ENCODE peak calls at places on chromosomes 11 and 22, in five cellular contexts. R is thyroid gland, F is kidney epithelial cell, C is esophagus squamous epithelium, I is choroid plexus epithelial cell. A is an unnamed sample.

GRCh38 chr11:18527512-18527911 is 770 bp upstream of the TSG101 start:
- DNase-seq in C (no peak), I (peak; percentile 19), F (peak; percentile 10), R (no peak), A (peak; percentile 71)

GRCh38 chr22:42933783-42934144 is 76.7 kb upstream of the ARFGAP3 start:
- DNase-seq in R (peak; percentile 17), F (peak; percentile 77), C (no peak), I (peak; percentile 97), A (peak; percentile 76)

GRCh38 chr11:117492578-117493251 is 165.1 kb downstream of the CEP164 start:
- DNase-seq in I (no peak), R (no peak), C (no peak), F (no peak), A (no peak)

GRCh38 chr22:27870234-27871191 is 48.5 kb downstream of the PITPNB start:
- DNase-seq in I (no peak), C (no peak), R (no peak), F (no peak), A (no peak)

GRCh38 chr22:48147404-48147803 is 1385.0 kb downstream of the TBC1D22A start:
- DNase-seq in I (no peak), R (no peak), F (no peak), C (no peak), A (no peak)

GRCh38 chr11:68632802-68633201 is 51.5 kb upstream of the GAL start:
- DNase-seq in R (peak; percentile 49), C (no peak), F (peak; percentile 21), I (peak; percentile 86), A (peak; percentile 81)

GRCh38 chr11:124839051-124839971 is 25.9 kb upstream of the ROBO3 start:
- DNase-seq in F (no peak), R (peak; percentile 40), C (no peak), I (no peak), A (no peak)

GRCh38 chr11:104653011-104653806 is 245.1 kb downstream of the CASP12 start:
- DNase-seq in R (no peak), F (no peak), C (no peak), I (peak; percentile 39), A (no peak)

GRCh38 chr22:36286096-36286957 is 33.4 kb downstream of the APOL1 start:
- DNase-seq in R (peak; percentile 67), C (no peak), F (no peak), I (peak; percentile 92), A (peak; percentile 65)

GRCh38 chr22:37244114-37244921 is at the start of gene RAC2:
- DNase-seq in F (no peak), R (peak; percentile 39), I (peak; percentile 91), C (peak; percentile 47), A (peak; percentile 80)

GRCh38 chr22:48261048-48261621 is 1498.7 kb downstream of the TBC1D22A start:
- DNase-seq in R (no peak), C (no peak), F (no peak), I (no peak), A (no peak)

GRCh38 chr11:117478126-117478856 is 150.6 kb downstream of the CEP164 start:
- DNase-seq in F (no peak), I (no peak), R (no peak), C (no peak), A (no peak)

GRCh38 chr22:22176929-22177616 is 67.5 kb upstream of the VPREB1 start:
- DNase-seq in C (no peak), F (no peak), I (no peak), R (no peak), A (no peak)

GRCh38 chr11:103680861-103681260 is 355.6 kb upstream of the DDI1 start:
- DNase-seq in R (no peak), I (no peak), F (no peak), C (no peak), A (no peak)

GRCh38 chr11:126216526-126217305 is 5.1 kb downstream of the FAM118B start:
- DNase-seq in F (no peak), I (no peak), C (no peak), R (no peak), A (no peak)

DNA sequence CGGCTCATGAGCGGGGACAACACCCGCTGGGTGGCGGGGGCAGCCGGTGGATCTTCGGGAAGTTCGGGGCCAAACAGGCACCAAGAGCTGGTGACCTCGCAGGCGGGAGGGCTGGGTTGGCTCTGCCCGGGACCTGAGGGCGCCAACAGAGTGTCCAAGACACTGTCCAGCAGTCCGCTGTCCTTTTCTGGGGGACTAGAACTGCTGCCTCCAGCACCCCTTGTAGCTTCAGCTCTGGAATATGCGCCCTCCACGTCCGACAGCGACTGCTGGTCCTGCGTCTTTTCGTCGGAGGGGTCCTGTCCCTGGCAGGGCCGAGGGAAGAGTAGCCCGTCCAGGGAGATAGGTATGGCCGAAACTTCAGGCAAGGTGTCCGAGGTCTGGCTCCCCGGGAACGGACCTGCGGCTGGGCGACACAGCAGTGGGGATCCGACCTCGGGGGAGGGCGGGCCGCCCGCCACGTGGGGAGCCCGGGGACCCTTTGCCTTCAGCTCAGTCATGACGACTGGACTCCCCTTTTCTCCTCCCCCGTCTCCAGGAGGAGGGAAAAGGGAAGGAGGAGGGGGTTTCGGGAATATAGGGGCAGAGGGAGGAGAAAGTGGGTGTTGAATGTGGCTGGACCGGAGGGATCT is 926 bp downstream of the PGR start:
- DNase-seq in C (no peak), F (no peak), I (no peak), R (no peak), A (no peak)
- H3K4me3 ChIP-seq in C (peak overlapping the region; percentile 32), F (no peak overlapping the region), I (no peak overlapping the region), R (peak overlapping the region; percentile 39), A (no peak overlapping the region)

DNA sequence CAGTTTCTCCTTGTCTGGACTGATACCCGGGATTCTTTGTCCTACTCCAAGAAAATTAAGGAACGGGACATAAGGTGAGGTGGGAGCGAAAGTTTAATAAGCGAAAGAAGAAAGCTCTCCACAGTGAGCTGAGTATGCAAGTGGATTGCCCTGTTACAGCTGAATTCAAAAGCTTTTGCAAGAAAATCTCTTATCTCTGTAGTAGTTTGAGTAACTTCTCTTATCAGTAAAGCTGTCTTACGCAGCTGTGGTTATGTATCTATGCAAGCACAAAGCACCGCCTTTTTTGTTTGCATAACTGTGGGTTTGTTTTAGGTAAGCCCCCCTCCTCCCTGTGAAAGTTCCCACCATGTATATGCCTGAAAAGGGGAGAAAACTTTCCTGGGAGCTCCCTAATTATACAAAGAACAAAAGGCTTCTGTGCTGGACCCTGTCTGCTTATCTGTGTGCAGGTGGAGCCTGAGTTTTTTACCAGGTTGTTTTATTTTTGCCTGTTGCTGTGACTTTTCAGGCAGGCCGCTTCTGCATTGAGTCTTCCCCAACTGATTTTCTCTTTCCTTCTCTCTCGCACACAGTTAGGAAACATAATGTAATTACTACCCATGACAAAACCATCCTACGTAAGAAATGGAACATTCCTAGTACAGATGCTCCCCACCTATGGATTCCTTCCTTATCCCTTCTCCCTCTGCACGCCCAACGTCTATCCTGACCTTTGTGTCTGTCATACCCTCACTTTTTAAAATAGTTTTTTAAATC is 826 bp upstream of the PLAAT5 start:
- DNase-seq in I (peak; percentile 72), R (no peak), F (no peak), C (no peak), A (no peak)
- H3K4me3 ChIP-seq in I (peak overlapping the region; percentile 61), R (no peak overlapping the region), F (no peak overlapping the region), C (no peak overlapping the region), A (no peak overlapping the region)

GRCh38 chr22:46131151-46131587 is 19.2 kb upstream of the PPARA start:
- DNase-seq in I (no peak), C (no peak), R (no peak), F (no peak), A (no peak)
- H3K4me3 ChIP-seq in I (no peak overlapping the region), C (no peak overlapping the region), R (no peak overlapping the region), F (no peak overlapping the region), A (no peak overlapping the region)

GRCh38 chr22:38843201-38843715 is 570 bp downstream of the NPTXR start:
- DNase-seq in C (no peak), F (no peak), R (peak; percentile 60), I (peak; percentile 79), A (peak; percentile 63)
- H3K4me3 ChIP-seq in C (peak overlapping the region; percentile 27), F (peak overlapping the region; percentile 20), R (peak overlapping the region; percentile 38), I (peak overlapping the region; percentile 29), A (no peak overlapping the region)

GRCh38 chr11:10428453-10428852 is 26.6 kb upstream of the AMPD3 start:
- DNase-seq in R (no peak), F (no peak), I (no peak), C (no peak), A (no peak)
- H3K4me3 ChIP-seq in R (no peak overlapping the region), F (no peak overlapping the region), I (no peak overlapping the region), C (no peak overlapping the region), A (no peak overlapping the region)